ENCODE peak calls at places on chromosomes 6 and 20, in seven cellular contexts. H is Peyer's patch, E is lung, Q is HCT116, S is IMR-90, Z is GM23338, N is H9. U is an unnamed sample. For H3K4me1, the result is how much of the 10 kb centered on the place peaks cover.

GRCh38 chr6:8064638-8065518 is 689 bp upstream of the BLOC1S5 start:
- DNase-seq in H (no peak), E (no peak), Q (no peak), S (no peak), Z (peak), N (peak), U (peak)

GRCh38 chr6:169833258-169833794 is 81.9 kb downstream of the ERMARD start:
- DNase-seq in H (no peak), E (peak), Q (no peak), S (no peak), Z (no peak), N (no peak), U (no peak)

GRCh38 chr6:42128460-42129359 is 13.7 kb downstream of the C6orf132 start:
- DNase-seq in H (no peak), E (no peak), Q (no peak), S (no peak), Z (no peak), N (no peak), U (no peak)

GRCh38 chr6:113856011-113856551 is 1.1 kb upstream of the MARCKS start:
- DNase-seq in H (no peak), E (no peak), Q (no peak), S (peak), Z (peak), N (peak), U (peak)

GRCh38 chr6:157800420-157801237 is 22.4 kb upstream of the SNX9 start:
- DNase-seq in H (no peak), E (no peak), Q (no peak), S (peak), Z (no peak), N (no peak), U (no peak)

GRCh38 chr6:89454300-89454699 is 21.3 kb downstream of the ANKRD6 start:
- DNase-seq in H (no peak), E (no peak), Q (no peak), S (no peak), Z (no peak), N (no peak), U (no peak)

GRCh38 chr6:17278289-17279061 is 2.7 kb upstream of the RBM24 start:
- DNase-seq in H (no peak), E (no peak), Q (no peak), S (peak), Z (no peak), N (no peak), U (peak)

GRCh38 chr6:158040051-158040803 is 58.6 kb downstream of the SYNJ2 start:
- DNase-seq in H (no peak), E (no peak), Q (peak), S (peak), Z (no peak), N (no peak), U (peak)

GRCh38 chr6:104789770-104790190 is 69.9 kb downstream of the HACE1 start:
- DNase-seq in H (no peak), E (no peak), Q (peak), S (peak), Z (peak), N (no peak), U (peak)

GRCh38 chr6:74259931-74260330 is 563.9 kb downstream of the CD109 start:
- DNase-seq in H (no peak), E (no peak), Q (no peak), S (peak), Z (no peak), N (no peak), U (no peak)

GRCh38 chr6:35490821-35491557 is 5.9 kb downstream of the TEAD3 start:
- DNase-seq in H (no peak), E (no peak), Q (no peak), S (no peak), Z (no peak), N (no peak), U (no peak)

GRCh38 chr6:44176935-44177509 is 18.4 kb downstream of the CAPN11 start:
- DNase-seq in H (no peak), E (no peak), Q (no peak), S (no peak), Z (no peak), N (no peak), U (no peak)

GRCh38 chr6:132070356-132070755 is 119.2 kb upstream of the CCN2 start:
- DNase-seq in H (no peak), E (no peak), Q (no peak), S (no peak), Z (no peak), N (no peak), U (no peak)

GRCh38 chr20:13771853-13772453 is 12.8 kb downstream of the ESF1 start:
- DNase-seq in H (no peak), E (no peak), Q (no peak), S (peak), Z (peak), N (no peak), U (peak)

GRCh38 chr20:1302578-1303541 is 26.1 kb downstream of the SDCBP2 start:
- DNase-seq in H (no peak), E (no peak), Q (no peak), S (no peak), Z (no peak), N (no peak), U (no peak)

GRCh38 chr6:83461438-83461837 is 30.6 kb upstream of the ME1 start:
- DNase-seq in H (no peak), E (no peak), Q (no peak), S (peak), Z (no peak), N (no peak), U (no peak)

GRCh38 chr6:85192596-85192995 is 257.3 kb upstream of the NT5E start:
- DNase-seq in H (no peak), E (no peak), Q (no peak), S (no peak), Z (no peak), N (no peak), U (no peak)

GRCh38 chr20:4585758-4586157 is 136.0 kb upstream of the PRND start:
- DNase-seq in H (no peak), E (no peak), Q (no peak), S (no peak), Z (no peak), N (no peak), U (no peak)

GRCh38 chr6:122676688-122677087 is 66.5 kb downstream of the PKIB start:
- DNase-seq in H (no peak), E (no peak), Q (no peak), S (no peak), Z (no peak), N (no peak), U (no peak)

GRCh38 chr6:2127484-2127911 is 117.9 kb downstream of the GMDS start:
- DNase-seq in H (no peak), E (no peak), Q (no peak), S (no peak), Z (no peak), N (no peak), U (peak)

GRCh38 chr20:34022154-34022842 is 28.6 kb downstream of the RALY start:
- DNase-seq in H (no peak), E (no peak), Q (peak), S (no peak), Z (peak), N (no peak), U (no peak)

GRCh38 chr20:57361517-57361916 is 10.5 kb downstream of the RAE1 start:
- DNase-seq in H (no peak), E (no peak), Q (no peak), S (peak), Z (no peak), N (no peak), U (no peak)

GRCh38 chr6:141118991-141119390 is 1013.7 kb upstream of the GJE1 start:
- DNase-seq in H (no peak), E (no peak), Q (no peak), S (no peak), Z (no peak), N (no peak), U (no peak)

GRCh38 chr20:21395666-21396044 is 1.7 kb downstream of the NKX2-4 start:
- DNase-seq in H (no peak), E (no peak), Q (no peak), S (no peak), Z (peak), N (peak), U (no peak)

GRCh38 chr6:11354019-11354418 is 121.6 kb upstream of the NEDD9 start:
- DNase-seq in H (no peak), E (no peak), Q (no peak), S (peak), Z (no peak), N (no peak), U (no peak)

GRCh38 chr6:135922746-135923145 is 71.2 kb downstream of the PDE7B start:
- DNase-seq in H (no peak), E (no peak), Q (no peak), S (peak), Z (no peak), N (no peak), U (no peak)

DNA sequence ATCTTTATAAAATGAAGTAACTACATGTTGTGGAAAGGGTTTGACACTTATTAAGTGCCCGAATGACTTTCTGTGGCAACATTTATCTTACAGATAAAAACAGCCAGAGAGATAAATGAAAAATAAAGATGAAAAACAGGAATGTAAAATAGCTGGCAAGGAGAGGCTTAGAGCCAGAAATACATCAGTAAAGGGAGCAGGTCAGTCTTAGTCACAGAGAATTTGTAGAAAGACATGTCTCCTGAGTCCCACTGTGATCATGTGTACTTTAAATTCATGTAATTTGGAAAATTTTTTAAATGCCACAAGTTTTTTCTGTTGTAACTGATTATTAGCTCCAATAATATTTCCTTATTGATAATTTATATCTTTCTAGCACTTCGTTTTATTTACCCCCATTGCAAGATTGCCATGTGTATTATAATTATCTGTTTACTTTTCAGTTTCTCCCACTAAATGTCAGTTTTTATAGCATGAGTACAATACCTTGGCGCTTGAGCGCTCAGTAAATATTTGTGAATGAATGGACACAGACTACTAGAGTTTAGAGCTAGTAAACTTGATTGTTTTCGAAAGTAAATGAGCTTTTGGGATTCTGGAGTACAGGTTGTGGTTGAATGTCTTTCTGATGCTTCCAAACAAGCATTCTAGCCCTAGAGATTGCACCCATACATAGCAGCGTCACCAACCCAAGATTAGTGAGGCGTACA is 15.2 kb downstream of the TAB2 start:
- DNase-seq in H (no peak), E (no peak), Q (no peak), S (no peak), Z (no peak), N (no peak), U (no peak)
- H3K4me1 ChIP-seq in H (under half), E (under half), Q (under half), S (under half), Z (half or more), N (under half), U (under half)

DNA sequence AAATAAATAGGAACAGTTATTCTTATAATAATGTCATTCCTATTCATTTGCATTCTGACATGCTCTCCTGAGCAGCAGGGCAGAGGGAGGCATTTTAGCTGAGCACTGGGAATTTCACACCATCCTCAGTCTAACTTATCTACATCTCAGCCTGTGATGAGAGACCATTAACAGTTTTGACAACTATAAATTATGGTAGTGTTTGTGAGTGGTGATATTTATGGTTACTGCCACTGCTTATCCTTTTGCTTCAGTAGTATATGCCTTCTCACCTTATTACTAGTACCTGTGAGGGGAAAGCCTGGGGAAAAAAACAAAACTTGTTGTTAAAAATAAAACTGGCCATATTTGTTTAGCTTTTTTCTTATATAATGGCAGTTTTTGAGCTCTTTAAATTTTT is 17.0 kb upstream of the CHD6 start:
- DNase-seq in H (no peak), E (no peak), Q (no peak), S (no peak), Z (no peak), N (no peak), U (no peak)
- H3K4me1 ChIP-seq in H (under half), E (under half), Q (under half), S (under half), Z (under half), N (under half), U (under half)

DNA sequence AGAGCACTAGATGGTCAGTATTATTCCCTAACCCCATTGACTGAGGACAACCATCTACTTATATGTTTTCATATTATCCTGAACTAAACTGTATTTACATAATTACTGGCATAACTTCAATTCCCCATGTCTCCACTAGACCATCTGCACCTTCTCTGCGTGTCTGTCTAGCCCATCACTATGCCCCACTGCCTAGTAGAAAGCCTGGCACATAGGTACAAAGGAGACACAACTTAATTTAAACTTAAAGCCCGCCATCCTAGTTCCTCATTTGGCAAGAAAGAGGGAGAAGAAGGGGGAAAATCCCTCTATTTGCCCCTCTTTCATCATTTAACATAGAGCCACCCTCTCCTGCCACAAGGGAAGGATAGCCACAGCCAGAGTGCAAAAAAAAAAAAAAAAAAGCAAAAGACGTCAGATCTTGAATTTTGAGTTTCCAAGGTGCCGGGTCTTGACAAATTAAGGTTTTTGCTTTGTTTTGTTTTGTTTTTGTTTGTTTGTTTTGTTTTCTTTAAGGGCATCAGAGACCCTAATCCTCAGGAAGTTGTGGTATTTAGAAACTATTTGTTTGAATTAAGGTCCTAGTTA is 1.8 kb downstream of the PKIG start:
- DNase-seq in H (no peak), E (no peak), Q (no peak), S (no peak), Z (no peak), N (no peak), U (no peak)
- H3K4me1 ChIP-seq in H (under half), E (under half), Q (under half), S (under half), Z (under half), N (under half), U (under half)

GRCh38 chr20:49987015-49987867 is 4.5 kb downstream of the SNAI1 start:
- DNase-seq in H (no peak), E (no peak), Q (no peak), S (peak), Z (no peak), N (no peak), U (no peak)

GRCh38 chr20:49985157-49985556 is 2.4 kb downstream of the SNAI1 start:
- DNase-seq in H (no peak), E (no peak), Q (no peak), S (no peak), Z (no peak), N (no peak), U (no peak)

GRCh38 chr20:49984426-49985153 is 1.8 kb downstream of the SNAI1 start:
- DNase-seq in H (no peak), E (no peak), Q (no peak), S (no peak), Z (no peak), N (no peak), U (no peak)

GRCh38 chr20:49986049-49986448 is 3.3 kb downstream of the SNAI1 start:
- DNase-seq in H (no peak), E (no peak), Q (no peak), S (no peak), Z (no peak), N (no peak), U (no peak)

GRCh38 chr20:49985617-49986016 is 2.8 kb downstream of the SNAI1 start:
- DNase-seq in H (no peak), E (no peak), Q (no peak), S (no peak), Z (no peak), N (no peak), U (no peak)
- H3K4me1 ChIP-seq in H (under half), E (under half), Q (under half), S (under half), Z (half or more), N (under half), U (under half)

GRCh38 chr6:52564856-52565255 is 12.0 kb downstream of the TRAM2 start:
- DNase-seq in H (peak), E (no peak), Q (no peak), S (no peak), Z (no peak), N (no peak), U (peak)
- H3K4me1 ChIP-seq in H (under half), E (under half), Q (under half), S (under half), Z (under half), N (under half), U (under half)

GRCh38 chr20:62878244-62879030 is 16.8 kb upstream of the TCFL5 start:
- DNase-seq in H (no peak), E (no peak), Q (no peak), S (no peak), Z (peak), N (no peak), U (no peak)

GRCh38 chr20:62875419-62876355 is 14.1 kb upstream of the TCFL5 start:
- DNase-seq in H (peak), E (peak), Q (peak), S (peak), Z (peak), N (peak), U (peak)

GRCh38 chr20:62876826-62877728 is 15.5 kb upstream of the TCFL5 start:
- DNase-seq in H (no peak), E (peak), Q (no peak), S (no peak), Z (no peak), N (peak), U (peak)

GRCh38 chr20:62874745-62875344 is 13.2 kb upstream of the TCFL5 start:
- DNase-seq in H (no peak), E (no peak), Q (no peak), S (no peak), Z (no peak), N (no peak), U (no peak)

DNA sequence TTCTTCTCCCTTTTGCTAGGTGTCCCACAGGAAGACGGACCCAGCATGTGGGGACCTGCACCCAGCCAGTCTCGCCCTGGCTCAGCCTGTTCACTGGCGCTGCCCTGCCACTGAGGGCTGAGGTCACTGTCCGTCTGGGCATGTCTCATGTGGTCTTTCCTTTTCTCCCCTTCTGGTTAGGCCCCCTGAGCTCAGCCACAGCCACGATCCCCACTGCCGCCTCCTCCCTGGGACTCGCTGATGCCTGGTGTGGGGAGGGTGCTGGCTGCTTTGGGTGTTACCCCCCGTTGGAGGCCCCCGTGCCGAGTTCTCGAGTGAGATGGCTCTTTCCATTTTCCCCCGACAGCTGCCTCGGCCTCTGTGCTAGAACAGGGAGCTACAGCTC is 14.8 kb upstream of the TCFL5 start:
- DNase-seq in H (no peak), E (no peak), Q (no peak), S (no peak), Z (no peak), N (no peak), U (no peak)
- H3K4me1 ChIP-seq in H (under half), E (under half), Q (under half), S (under half), Z (under half), N (under half), U (under half)

U was measured in small intestine.